ENCODE peak calls at places on chromosomes 1 and 21, in seven cellular contexts. P is activated CD8-positive, alpha-beta memory T cell treated with anti-CD3 and anti-CD28 coated beads for 48 hours; W is NCI-H526; F is HuH-7.5; R is activated T-cell treated with anti-CD3 and anti-CD28 coated beads for 48 hours; Y is activated gamma-delta T cell treated with anti-CD3 and anti-CD28 coated beads, Interleukin-2, amount 50 U/mL, for 16 hours; Z is endothelial cell. O is an unnamed sample.

GRCh38 chr1:14108356-14109275 is 408.6 kb downstream of the PRDM2 start:
- DNase-seq in Z (no peak), Y (no peak), P (no peak), F (no peak), W (no peak), R (no peak), O (no peak)

GRCh38 chr1:30257322-30257721 is 466.1 kb downstream of the MATN1 start:
- DNase-seq in Z (no peak), R (no peak), W (no peak), F (no peak), Y (no peak), P (no peak), O (no peak)

GRCh38 chr1:90133133-90133532 is 138.2 kb downstream of the ZNF326 start:
- DNase-seq in Z (peak; percentile 37), F (no peak), P (no peak), W (peak; percentile 35), R (no peak), Y (no peak), O (peak; percentile 13)

GRCh38 chr1:43267818-43268425 is 1.9 kb upstream of the TMEM125 start:
- DNase-seq in Z (no peak), Y (no peak), R (no peak), P (no peak), W (no peak), F (no peak), O (no peak)

GRCh38 chr1:99589186-99589636 is 56.7 kb upstream of the PALMD start:
- DNase-seq in F (no peak), W (peak; percentile 99), P (no peak), R (no peak), Y (no peak), Z (no peak), O (no peak)

GRCh38 chr21:28674807-28675206 is 317.9 kb downstream of the LTN1 start:
- DNase-seq in R (no peak), F (no peak), P (no peak), W (no peak), Y (no peak), Z (no peak), O (no peak)

GRCh38 chr1:160538985-160539651 is 16.1 kb upstream of the SLAMF6 start:
- DNase-seq in R (no peak), P (no peak), Z (no peak), Y (no peak), F (no peak), W (peak; percentile 93), O (no peak)

GRCh38 chr1:113765306-113765705 is 6.0 kb upstream of the PHTF1 start:
- DNase-seq in Y (no peak), Z (no peak), P (no peak), W (no peak), F (no peak), R (no peak), O (no peak)

GRCh38 chr1:247212012-247212411 is 40.2 kb upstream of the ZNF124 start:
- DNase-seq in Y (no peak), F (no peak), R (no peak), Z (no peak), W (no peak), P (no peak), O (peak; percentile 26)

GRCh38 chr1:58932820-58933598 is 149.2 kb upstream of the JUN start:
- DNase-seq in Y (no peak), P (no peak), R (no peak), W (no peak), F (peak; percentile 18), Z (no peak), O (no peak)

GRCh38 chr1:119917304-119918055 is 21.2 kb upstream of the ADAM30 start:
- DNase-seq in Y (no peak), P (no peak), W (no peak), R (no peak), F (no peak), Z (no peak), O (no peak)

GRCh38 chr1:180568211-180568610 is 9.4 kb downstream of the OVAAL start:
- DNase-seq in Z (no peak), W (no peak), P (no peak), Y (no peak), F (no peak), R (no peak), O (no peak)

GRCh38 chr1:100313382-100313781 is 38.9 kb upstream of the CDC14A start:
- DNase-seq in F (no peak), Z (no peak), P (no peak), W (no peak), Y (no peak), R (no peak), O (no peak)

GRCh38 chr1:163897401-163898169 is 575.8 kb downstream of the NUF2 start:
- DNase-seq in Y (no peak), F (no peak), Z (no peak), R (no peak), P (no peak), W (no peak), O (no peak)

GRCh38 chr1:203557958-203558760 is 64.2 kb downstream of the OPTC start:
- DNase-seq in F (no peak), Y (no peak), R (peak; percentile 5), W (no peak), Z (no peak), P (no peak), O (no peak)

GRCh38 chr1:235910357-235911299 is 43.9 kb upstream of the LYST start:
- DNase-seq in P (peak; percentile 23), R (peak; percentile 48), Y (no peak), W (no peak), Z (no peak), F (no peak), O (no peak)

GRCh38 chr1:149917590-149918144 is at the start of gene SV2A:
- DNase-seq in P (no peak), F (peak; percentile 47), R (peak; percentile 39), Y (no peak), Z (peak; percentile 29), W (peak; percentile 77), O (no peak)

GRCh38 chr1:237000191-237000590 is 4.0 kb downstream of the MT1HL1 start:
- DNase-seq in F (no peak), Z (no peak), P (no peak), W (no peak), Y (no peak), R (no peak), O (no peak)

GRCh38 chr1:165854101-165854845 is 26.9 kb downstream of the UCK2 start:
- DNase-seq in F (no peak), Z (no peak), W (no peak), R (no peak), P (no peak), Y (no peak), O (no peak)

GRCh38 chr1:231683439-231684165 is 57.0 kb downstream of the DISC1 start:
- DNase-seq in W (no peak), R (no peak), P (no peak), Z (no peak), Y (no peak), F (no peak), O (no peak)

GRCh38 chr1:24351918-24352637 is 32.9 kb downstream of the GRHL3 start:
- DNase-seq in R (peak; percentile 52), P (peak; percentile 11), Z (no peak), F (no peak), Y (no peak), W (no peak), O (no peak)

GRCh38 chr1:94416901-94417701 is 1.1 kb upstream of the ABCD3 start:
- DNase-seq in F (peak; percentile 20), Z (no peak), W (peak; percentile 46), Y (no peak), P (no peak), R (no peak), O (peak; percentile 10)

GRCh38 chr1:198643001-198643400 is 4.2 kb downstream of the PTPRC start:
- DNase-seq in W (no peak), Z (no peak), Y (no peak), F (no peak), R (no peak), P (no peak), O (no peak)

GRCh38 chr1:39150779-39151178 is 53.7 kb upstream of the MACF1 start:
- DNase-seq in R (no peak), F (no peak), Z (no peak), Y (no peak), W (no peak), P (no peak), O (no peak)